ENCODE peak calls at places on chromosomes 13 and 19, in nine cellular contexts. G is heart left ventricle, V is IMR-90, H is esophagus squamous epithelium, W is Peyer's patch, X is stomach, T is ovary, I is tibial nerve, D is body of pancreas. M is an unnamed sample. For H3K27me3, the result is how much of the 10 kb centered on the place peaks cover.

GRCh38 chr13:24716011-24716410 is 35.8 kb downstream of the ATP12A start:
- DNase-seq in G (no peak), V (no peak), H (no peak), W (no peak), X (no peak), T (no peak), I (no peak), D (no peak), M (no peak)

GRCh38 chr13:99465454-99465853 is 35.8 kb upstream of the TM9SF2 start:
- DNase-seq in G (no peak), V (no peak), H (no peak), W (no peak), X (no peak), T (no peak), I (no peak), D (no peak), M (no peak)

GRCh38 chr19:38032151-38032550 is 125.1 kb downstream of the SIPA1L3 start:
- DNase-seq in G (no peak), V (peak), H (no peak), W (no peak), X (no peak), T (no peak), I (no peak), D (no peak), M (no peak)

GRCh38 chr19:13872695-13873389 is 4.1 kb upstream of the NANOS3 start:
- DNase-seq in G (peak), V (no peak), H (no peak), W (no peak), X (no peak), T (no peak), I (no peak), D (peak), M (no peak)

GRCh38 chr19:53809518-53810186 is 14.5 kb downstream of the NLRP12 start:
- DNase-seq in G (no peak), V (no peak), H (no peak), W (no peak), X (no peak), T (no peak), I (no peak), D (no peak), M (no peak)

GRCh38 chr19:34430738-34431625 is 2.8 kb downstream of the UBA2 start:
- DNase-seq in G (no peak), V (peak), H (no peak), W (no peak), X (no peak), T (no peak), I (no peak), D (peak), M (no peak)

GRCh38 chr19:19661675-19662251 is 1.7 kb downstream of the ATP13A1 start:
- DNase-seq in G (no peak), V (no peak), H (no peak), W (peak), X (no peak), T (no peak), I (no peak), D (no peak), M (no peak)

GRCh38 chr13:80931118-80931517 is 590.2 kb upstream of the SPRY2 start:
- DNase-seq in G (no peak), V (no peak), H (no peak), W (no peak), X (no peak), T (no peak), I (no peak), D (no peak), M (no peak)

GRCh38 chr13:97499181-97499580 is 65.2 kb downstream of the RAP2A start:
- DNase-seq in G (no peak), V (peak), H (no peak), W (no peak), X (no peak), T (no peak), I (no peak), D (no peak), M (no peak)

GRCh38 chr13:103803349-103803748 is 737.1 kb upstream of the SLC10A2 start:
- DNase-seq in G (no peak), V (no peak), H (no peak), W (no peak), X (no peak), T (no peak), I (no peak), D (no peak), M (no peak)

GRCh38 chr13:33057019-33057785 is 41.0 kb downstream of the KL start:
- DNase-seq in G (no peak), V (peak), H (no peak), W (no peak), X (no peak), T (no peak), I (peak), D (no peak), M (no peak)

GRCh38 chr13:46575843-46576242 is 22.9 kb downstream of the LRCH1 start:
- DNase-seq in G (no peak), V (peak), H (no peak), W (no peak), X (no peak), T (no peak), I (no peak), D (no peak), M (no peak)

GRCh38 chr19:43572172-43572588 is 3.1 kb downstream of the XRCC1 start:
- DNase-seq in G (no peak), V (no peak), H (no peak), W (no peak), X (no peak), T (no peak), I (no peak), D (no peak), M (no peak)

GRCh38 chr13:48108106-48108505 is 13.2 kb upstream of the MED4 start:
- DNase-seq in G (no peak), V (no peak), H (no peak), W (no peak), X (no peak), T (no peak), I (no peak), D (no peak), M (no peak)

GRCh38 chr19:19997656-19998268 is 41.5 kb downstream of the ZNF682 start:
- DNase-seq in G (peak), V (no peak), H (no peak), W (peak), X (peak), T (no peak), I (no peak), D (peak), M (peak)

GRCh38 chr19:2478756-2479555 is 3.0 kb downstream of the GADD45B start:
- DNase-seq in G (peak), V (peak), H (no peak), W (peak), X (peak), T (peak), I (peak), D (peak), M (peak)

GRCh38 chr13:83065136-83065535 is 817.1 kb downstream of the SLITRK1 start:
- DNase-seq in G (no peak), V (peak), H (no peak), W (no peak), X (no peak), T (no peak), I (peak), D (peak), M (peak)

GRCh38 chr19:29860492-29860891 is 48.7 kb downstream of the CCNE1 start:
- DNase-seq in G (no peak), V (no peak), H (no peak), W (no peak), X (no peak), T (no peak), I (no peak), D (no peak), M (no peak)

GRCh38 chr13:74133657-74134201 is 475 bp downstream of the KLF12 start:
- DNase-seq in G (peak), V (peak), H (peak), W (peak), X (peak), T (peak), I (peak), D (peak), M (peak)

GRCh38 chr13:74134777-74135305 is 637 bp upstream of the KLF12 start:
- DNase-seq in G (peak), V (no peak), H (no peak), W (peak), X (peak), T (peak), I (no peak), D (peak), M (peak)

GRCh38 chr13:74134226-74134776 is at the start of gene KLF12:
- DNase-seq in G (peak), V (peak), H (peak), W (peak), X (peak), T (peak), I (peak), D (peak), M (peak)

GRCh38 chr13:74136089-74136658 is 2.0 kb upstream of the KLF12 start:
- DNase-seq in G (peak), V (peak), H (no peak), W (peak), X (peak), T (peak), I (peak), D (no peak), M (peak)

DNA sequence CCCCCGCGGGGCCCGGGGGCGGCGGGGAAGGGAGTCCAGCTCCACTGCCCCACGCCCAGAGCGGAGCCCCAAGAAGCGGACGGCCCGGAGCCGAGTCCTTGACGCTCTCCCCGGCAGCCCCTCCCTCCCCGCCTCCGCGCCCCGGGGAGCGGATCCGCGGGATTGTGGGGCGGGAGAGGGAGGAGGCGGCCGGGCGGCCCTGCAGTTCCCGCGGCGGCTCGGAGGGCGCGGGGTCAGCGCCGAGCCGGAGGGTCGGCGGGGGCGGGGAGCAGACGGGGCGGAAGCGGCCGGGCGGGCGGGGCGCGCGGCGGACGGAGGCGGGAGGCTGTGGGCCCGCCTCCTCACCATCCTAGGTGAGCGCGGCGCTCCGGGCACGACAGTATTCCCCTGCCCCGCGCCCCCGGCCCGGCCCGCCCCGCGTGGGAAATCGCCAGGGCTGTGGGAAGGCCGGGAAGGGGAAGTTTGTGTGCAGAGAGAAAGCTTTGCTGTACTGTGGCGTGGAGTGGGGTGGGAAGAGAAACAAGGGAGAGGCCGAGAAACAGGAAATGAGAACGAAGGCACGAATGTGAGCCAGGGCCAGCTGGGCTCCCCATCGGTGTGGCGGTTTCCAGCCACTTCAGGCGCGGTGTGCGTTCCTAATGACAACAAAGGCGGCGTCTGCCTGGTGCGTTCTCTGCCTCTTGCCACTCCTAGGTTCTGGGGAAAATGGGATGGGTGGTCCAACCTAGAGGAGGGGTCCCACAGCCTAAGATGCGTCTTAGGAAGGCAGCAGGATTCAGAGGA is 1.3 kb upstream of the KLF12 start:
- DNase-seq in G (peak), V (peak), H (no peak), W (peak), X (peak), T (peak), I (peak), D (peak), M (peak)
- TF ChIP-seq POLR2A in G (no peak), V (no peak), H (no peak), W (no peak), X (no peak), T (no peak), I (peak), D (peak), M (peak)

GRCh38 chr13:110772091-110772984 is 58.8 kb downstream of the ING1 start:
- DNase-seq in G (no peak), V (no peak), H (no peak), W (no peak), X (no peak), T (no peak), I (no peak), D (no peak), M (no peak)

GRCh38 chr13:110774490-110774889 is 61.0 kb downstream of the ING1 start:
- DNase-seq in G (no peak), V (no peak), H (no peak), W (no peak), X (no peak), T (no peak), I (no peak), D (no peak), M (no peak)

GRCh38 chr13:110775576-110775975 is 62.1 kb downstream of the ING1 start:
- DNase-seq in G (no peak), V (no peak), H (no peak), W (no peak), X (no peak), T (no peak), I (no peak), D (no peak), M (no peak)

GRCh38 chr13:110774051-110774450 is 60.6 kb downstream of the ING1 start:
- DNase-seq in G (no peak), V (no peak), H (no peak), W (no peak), X (no peak), T (no peak), I (no peak), D (no peak), M (no peak)

GRCh38 chr13:110773480-110773879 is 60.0 kb downstream of the ING1 start:
- DNase-seq in G (no peak), V (no peak), H (no peak), W (no peak), X (no peak), T (no peak), I (no peak), D (no peak), M (no peak)
- H3K27me3 ChIP-seq in G (under half), V (under half), H (under half), W (under half), X (under half), T (under half), I (under half), D (under half), M (under half)

DNA sequence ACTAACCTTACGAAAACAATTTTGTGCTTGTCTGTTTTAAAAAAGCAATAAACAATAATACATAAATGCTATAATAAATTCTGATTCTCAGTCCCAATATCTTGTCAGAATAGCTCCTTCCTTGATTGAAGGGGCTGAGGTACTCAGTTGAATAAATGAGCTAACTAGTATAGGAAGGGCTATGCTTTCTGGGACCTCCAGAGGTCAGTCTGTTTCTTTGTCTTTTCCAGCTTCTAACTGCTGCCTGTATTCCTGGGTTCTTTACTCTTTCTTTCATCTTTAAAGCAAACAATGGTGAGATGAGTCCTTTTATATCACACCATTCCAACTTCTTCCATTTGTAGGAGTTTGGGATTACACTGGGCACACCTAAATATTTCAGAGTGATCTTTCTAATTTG is 1297.0 kb upstream of the ATXN8OS start:
- DNase-seq in G (no peak), V (no peak), H (no peak), W (no peak), X (no peak), T (no peak), I (no peak), D (no peak), M (no peak)
- TF ChIP-seq CTCF in G (no peak), V (no peak), H (no peak), W (no peak), X (no peak), T (no peak), I (no peak), D (no peak), M (no peak)

GRCh38 chr19:917323-918151 is at the start of gene KISS1R:
- DNase-seq in G (no peak), V (peak), H (no peak), W (peak), X (peak), T (no peak), I (no peak), D (no peak), M (no peak)
- TF ChIP-seq POLR2A in G (no peak), V (no peak), H (no peak), W (no peak), X (no peak), T (no peak), I (no peak), D (no peak), M (no peak)

GRCh38 chr13:36696410-36696809 is 22.6 kb downstream of the SERTM1 start:
- DNase-seq in G (no peak), V (no peak), H (no peak), W (no peak), X (no peak), T (no peak), I (no peak), D (no peak), M (no peak)
- H3K27me3 ChIP-seq in G (under half), V (under half), H (under half), W (under half), X (under half), T (under half), I (under half), D (under half), M (under half)

GRCh38 chr19:50607874-50608785 is 31.6 kb downstream of the SYT3 start:
- DNase-seq in G (peak), V (peak), H (no peak), W (peak), X (peak), T (no peak), I (peak), D (peak), M (peak)
- TF ChIP-seq CTCF in G (peak), V (peak), H (no peak), W (peak), X (no peak), T (no peak), I (peak), D (peak), M (peak)

GRCh38 chr19:18649371-18650047 is 12.7 kb downstream of the KLHL26 start:
- DNase-seq in G (peak), V (peak), H (no peak), W (peak), X (no peak), T (peak), I (peak), D (peak), M (no peak)

GRCh38 chr19:18650048-18650435 is 13.2 kb downstream of the KLHL26 start:
- DNase-seq in G (peak), V (peak), H (no peak), W (no peak), X (no peak), T (peak), I (peak), D (peak), M (no peak)

GRCh38 chr19:18651738-18652137 is 14.9 kb downstream of the KLHL26 start:
- DNase-seq in G (no peak), V (no peak), H (no peak), W (no peak), X (no peak), T (no peak), I (no peak), D (no peak), M (no peak)

GRCh38 chr19:18651300-18651699 is 14.5 kb downstream of the KLHL26 start:
- DNase-seq in G (no peak), V (no peak), H (no peak), W (no peak), X (no peak), T (no peak), I (no peak), D (no peak), M (no peak)

DNA sequence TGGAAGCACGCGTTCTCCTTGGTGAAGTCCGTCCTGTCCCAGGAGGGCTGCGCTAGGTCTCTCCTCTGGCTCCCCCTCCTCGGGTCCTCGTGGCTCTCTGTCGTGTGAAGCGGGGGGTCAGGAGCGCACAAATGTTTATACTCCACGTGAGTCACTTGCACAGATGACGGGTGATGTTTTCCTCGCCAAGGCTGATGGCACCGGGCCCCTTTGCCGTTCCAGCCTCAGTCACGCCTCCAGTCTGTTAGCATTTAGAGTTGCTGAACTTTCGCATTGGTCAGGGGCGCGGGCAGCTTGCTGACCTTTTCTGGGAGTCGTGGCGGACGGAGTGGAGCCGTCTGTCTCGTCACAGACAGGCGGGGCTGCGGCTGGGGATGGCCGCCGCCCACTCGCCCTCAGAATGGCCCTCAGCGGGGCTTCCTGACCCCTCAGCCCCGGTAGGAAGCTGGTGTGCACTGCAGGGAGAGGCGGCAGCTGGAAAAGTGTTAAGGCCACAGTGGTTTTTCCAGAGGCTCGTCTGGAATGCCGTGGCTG is 13.7 kb downstream of the KLHL26 start:
- DNase-seq in G (peak), V (peak), H (no peak), W (no peak), X (peak), T (peak), I (peak), D (peak), M (no peak)
- TF ChIP-seq POLR2A in G (no peak), V (peak), H (no peak), W (no peak), X (no peak), T (peak), I (peak), D (no peak), M (no peak)

GRCh38 chr19:46537136-46538097 is 41.8 kb upstream of the PNMA8B start:
- DNase-seq in G (peak), V (peak), H (no peak), W (peak), X (peak), T (no peak), I (peak), D (peak), M (no peak)
- H3K27me3 ChIP-seq in G (under half), V (under half), H (under half), W (under half), X (under half), T (under half), I (under half), D (under half), M (under half)

GRCh38 chr19:42325896-42326771 is 699 bp downstream of the MEGF8 start:
- DNase-seq in G (peak), V (no peak), H (no peak), W (peak), X (peak), T (peak), I (no peak), D (no peak), M (no peak)
- TF ChIP-seq CTCF in G (no peak), V (no peak), H (no peak), W (no peak), X (no peak), T (no peak), I (no peak), D (no peak), M (no peak)

GRCh38 chr13:26557051-26557392 is 461 bp upstream of the WASF3 start:
- DNase-seq in G (no peak), V (no peak), H (no peak), W (no peak), X (no peak), T (no peak), I (no peak), D (no peak), M (no peak)

GRCh38 chr13:26558912-26559485 is 1.5 kb downstream of the WASF3 start:
- DNase-seq in G (no peak), V (no peak), H (no peak), W (no peak), X (no peak), T (no peak), I (no peak), D (no peak), M (no peak)

GRCh38 chr13:26558074-26558805 is 757 bp downstream of the WASF3 start:
- DNase-seq in G (no peak), V (peak), H (no peak), W (no peak), X (no peak), T (peak), I (no peak), D (no peak), M (no peak)

GRCh38 chr13:26555413-26555812 is 2.1 kb upstream of the WASF3 start:
- DNase-seq in G (no peak), V (no peak), H (no peak), W (no peak), X (no peak), T (no peak), I (no peak), D (no peak), M (no peak)

GRCh38 chr13:26557393-26558073 is at the start of gene WASF3:
- DNase-seq in G (peak), V (peak), H (no peak), W (peak), X (peak), T (peak), I (peak), D (peak), M (peak)
- TF ChIP-seq POLR2A in G (peak), V (peak), H (no peak), W (no peak), X (no peak), T (no peak), I (peak), D (peak), M (no peak)

M was measured in prostate gland.